ENCODE peak calls at places on chromosomes 3 and 15, in eight cellular contexts. N, D, E, Q, Y, J, S and G are unnamed samples.

GRCh38 chr3:50161320-50161719 is 6.2 kb downstream of the SEMA3F start:
- DNase-seq in D (no peak), S (peak; percentile 84), J (peak; percentile 75), Y (no peak), Q (peak; percentile 85), N (no peak), E (no peak), G (no peak)

GRCh38 chr3:177945999-177946398 is 590.2 kb upstream of the KCNMB2 start:
- DNase-seq in Y (no peak), J (no peak), N (no peak), Q (no peak), E (no peak), S (no peak), D (no peak), G (no peak)

GRCh38 chr15:90203922-90204321 is 2.8 kb downstream of the SEMA4B start:
- DNase-seq in Y (no peak), S (no peak), N (no peak), D (no peak), Q (no peak), E (no peak), J (no peak), G (peak; percentile 44)

GRCh38 chr15:40282870-40283614 is at the start of gene ANKRD63:
- DNase-seq in N (no peak), Q (no peak), D (no peak), J (no peak), S (peak; percentile 36), Y (no peak), E (no peak), G (no peak)

GRCh38 chr3:20140881-20141280 is 45.1 kb downstream of the SGO1 start:
- DNase-seq in Y (no peak), E (no peak), J (no peak), D (no peak), N (no peak), S (no peak), Q (no peak), G (no peak)

GRCh38 chr3:150450906-150451305 is 42.8 kb downstream of the TSC22D2 start:
- DNase-seq in E (no peak), J (no peak), S (no peak), Q (no peak), N (no peak), D (no peak), Y (no peak), G (peak; percentile 22)

GRCh38 chr3:77462951-77463350 is 423.1 kb downstream of the ROBO2 start:
- DNase-seq in D (no peak), Q (no peak), Y (no peak), S (no peak), E (no peak), J (no peak), N (no peak), G (no peak)

GRCh38 chr15:40075298-40076044 is 33.2 kb downstream of the BMF start:
- DNase-seq in E (no peak), D (no peak), Q (peak; percentile 73), S (no peak), N (no peak), Y (no peak), J (no peak), G (no peak)

GRCh38 chr3:127467386-127467785 is 123.1 kb downstream of the TPRA1 start:
- DNase-seq in N (no peak), D (no peak), S (no peak), E (no peak), J (no peak), Q (no peak), Y (no peak), G (no peak)

GRCh38 chr3:39013921-39014509 is 37.7 kb downstream of the SCN11A start:
- DNase-seq in Y (no peak), Q (no peak), N (no peak), S (no peak), J (peak; percentile 37), D (no peak), E (no peak), G (no peak)

GRCh38 chr3:124780767-124781485 is 50.7 kb downstream of the UMPS start:
- DNase-seq in N (peak; percentile 95), Q (no peak), S (peak; percentile 50), E (no peak), D (peak; percentile 48), J (no peak), Y (peak; percentile 89), G (peak; percentile 65)

GRCh38 chr3:5376761-5377160 is 189.3 kb downstream of the EDEM1 start:
- DNase-seq in E (peak; percentile 58), N (no peak), D (no peak), Q (peak; percentile 82), Y (no peak), J (peak; percentile 61), S (peak; percentile 37), G (no peak)

GRCh38 chr3:61896251-61896650 is 334.9 kb downstream of the PTPRG start:
- DNase-seq in E (no peak), Y (no peak), J (peak; percentile 67), D (no peak), Q (no peak), S (no peak), N (no peak), G (no peak)

GRCh38 chr15:38991126-38991525 is 426.5 kb upstream of the RASGRP1 start:
- DNase-seq in S (no peak), D (no peak), J (peak; percentile 50), E (no peak), N (no peak), Q (no peak), Y (no peak), G (peak; percentile 69)

GRCh38 chr15:28105224-28105791 is 6.2 kb upstream of the OCA2 start:
- DNase-seq in Y (no peak), Q (no peak), N (peak; percentile 50), E (no peak), J (no peak), D (no peak), S (no peak), G (no peak)

DNA sequence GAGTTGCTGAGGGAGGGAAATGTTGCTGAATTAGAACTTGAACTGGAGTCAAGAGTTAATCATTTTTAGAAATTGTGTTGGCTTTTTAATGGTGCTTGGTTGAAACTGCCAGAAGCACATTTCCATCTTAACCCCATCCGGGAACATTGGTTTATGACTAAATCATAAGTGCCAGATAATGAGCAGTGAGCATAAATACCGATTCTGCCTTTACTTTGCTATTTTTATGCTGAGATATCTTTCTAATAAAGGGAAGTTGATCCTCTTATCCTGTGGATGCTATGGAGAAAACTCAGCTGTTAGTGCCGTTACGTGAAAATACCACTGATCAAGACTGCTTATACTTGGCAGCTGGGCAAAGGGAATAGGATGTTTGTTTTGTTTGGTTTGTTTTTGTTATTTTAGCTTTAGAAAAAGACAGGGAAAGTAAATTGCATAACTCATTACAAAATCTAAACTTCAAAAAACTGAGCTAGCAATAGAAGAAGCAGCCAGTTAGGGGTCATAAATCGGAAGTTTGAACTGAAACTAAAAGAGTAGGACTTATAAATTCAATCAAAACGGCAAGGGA is 813.1 kb downstream of the NAALADL2 start:
- DNase-seq in Y (no peak), J (no peak), N (no peak), E (no peak), D (no peak), Q (no peak), S (no peak), G (peak; percentile 33)
- H3K4me3 ChIP-seq in Y (peak overlapping the region; percentile 49), J (no peak overlapping the region), N (peak overlapping the region; percentile 68), E (no peak overlapping the region), D (no peak overlapping the region), Q (no peak overlapping the region), S (peak overlapping the region; percentile 20), G (peak overlapping the region; percentile 25)

GRCh38 chr15:77832874-77833273 is 200.2 kb upstream of the LINGO1 start:
- DNase-seq in D (no peak), S (no peak), N (no peak), Q (no peak), E (no peak), Y (no peak), J (no peak), G (no peak)

GRCh38 chr15:77834276-77834990 is 201.7 kb upstream of the LINGO1 start:
- DNase-seq in E (no peak), J (no peak), S (no peak), Q (no peak), N (no peak), D (no peak), Y (no peak), G (no peak)

GRCh38 chr15:77830041-77830440 is 197.3 kb upstream of the LINGO1 start:
- DNase-seq in S (no peak), Q (no peak), N (no peak), D (no peak), J (peak; percentile 10), E (no peak), Y (no peak), G (peak; percentile 46)

GRCh38 chr15:77827860-77828259 is 195.1 kb upstream of the LINGO1 start:
- DNase-seq in Q (no peak), E (no peak), D (no peak), Y (no peak), S (no peak), N (no peak), J (no peak), G (no peak)

DNA sequence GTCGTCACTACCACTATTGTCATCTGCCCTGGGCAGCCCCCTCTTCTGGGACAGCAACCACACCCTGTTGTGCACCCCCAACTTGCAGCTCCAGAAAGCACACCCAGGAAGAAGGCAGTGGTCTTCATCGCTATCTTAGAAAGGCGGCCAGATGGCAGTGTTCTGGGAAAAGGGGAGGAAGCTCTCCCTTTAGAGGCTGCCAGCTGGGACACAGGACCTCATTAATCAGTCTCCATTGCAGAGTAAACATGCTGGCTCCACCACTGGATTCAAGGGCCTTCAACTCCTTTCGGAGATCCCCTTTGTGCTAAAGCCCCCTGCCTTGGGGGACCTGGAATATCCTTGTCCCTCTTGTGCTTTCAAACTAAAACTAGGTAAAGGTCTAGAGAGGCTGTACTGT is 199.3 kb upstream of the LINGO1 start:
- DNase-seq in N (no peak), Y (no peak), D (no peak), Q (no peak), J (no peak), S (no peak), E (no peak), G (no peak)
- TF ChIP-seq CTCF in N (no peak), Y (no peak), D (no peak), Q (no peak), J (no peak), S (no peak), E (no peak), G (no peak)

GRCh38 chr3:10015476-10015904 is 10.7 kb upstream of the FANCD2 start:
- DNase-seq in Q (peak; percentile 72), N (peak; percentile 95), S (peak; percentile 81), D (peak; percentile 76), E (no peak), Y (peak; percentile 84), J (peak; percentile 56), G (peak; percentile 98)
- H3K4me3 ChIP-seq in Q (no peak overlapping the region), N (peak overlapping the region; percentile 45), S (no peak overlapping the region), D (no peak overlapping the region), E (no peak overlapping the region), Y (peak overlapping the region; percentile 41), J (no peak overlapping the region), G (no peak overlapping the region)

DNA sequence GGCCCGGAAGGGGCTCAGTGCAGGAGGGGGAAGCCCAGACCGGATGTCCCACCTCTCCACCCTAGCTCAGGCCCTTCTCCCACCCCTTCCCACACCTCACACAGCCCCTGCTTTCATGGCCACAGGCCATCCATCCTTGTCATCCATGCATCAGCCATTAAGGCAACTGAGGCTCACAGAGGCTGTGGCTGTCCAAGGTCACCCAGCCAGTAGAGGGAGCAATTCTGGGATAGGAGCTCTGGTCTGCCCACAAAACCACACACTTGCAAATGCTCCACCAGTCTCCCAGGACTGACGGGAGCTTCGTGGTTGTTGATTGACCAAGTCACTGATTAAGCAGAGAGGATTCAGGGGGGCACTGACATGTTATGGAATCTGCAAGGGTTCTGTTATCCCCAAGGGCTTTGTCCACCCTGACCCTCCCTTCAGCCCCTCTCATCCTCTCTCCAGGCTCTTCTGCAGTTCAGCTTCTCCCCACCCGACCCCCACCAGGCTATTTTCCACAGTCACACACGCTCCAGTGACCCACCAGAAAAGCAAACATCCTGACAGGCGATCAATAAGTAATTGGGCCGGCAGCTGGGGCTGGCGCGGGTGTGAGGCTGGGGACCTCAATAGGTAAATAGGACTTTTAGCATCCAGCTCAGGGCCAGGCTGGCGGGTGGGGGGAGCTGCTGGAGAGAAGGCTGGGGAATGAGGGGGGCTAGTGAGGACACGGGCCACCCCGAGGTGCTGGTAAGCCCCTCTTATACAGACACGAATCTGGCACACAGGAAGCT is 15.0 kb downstream of the LINGO1 start:
- DNase-seq in Y (no peak), S (no peak), N (no peak), E (no peak), J (peak; percentile 13), D (no peak), Q (no peak), G (no peak)
- TF ChIP-seq CTCF in Y (peak; percentile 36), S (peak; percentile 27), N (no peak), E (peak; percentile 55), J (peak; percentile 57), D (no peak), Q (no peak), G (peak; percentile 39)